ENCODE peak calls at places on chromosomes 11 and 22, in eight cellular contexts. E, L, S, W, J, X, G and T are unnamed samples. For H3K4me1, the result is how much of the 10 kb centered on the place peaks cover.

GRCh38 chr11:2579315-2580060 is 120.3 kb downstream of the KCNQ1OT1 start:
- DNase-seq in L (peak), G (peak), S (peak), W (no peak), E (no peak), X (no peak), J (peak), T (no peak)

GRCh38 chr22:22498267-22498666 is 10.3 kb downstream of the ZNF280B start:
- DNase-seq in L (no peak), E (no peak), S (no peak), X (no peak), W (no peak), J (no peak), G (no peak), T (no peak)

GRCh38 chr11:69173925-69174591 is 18.3 kb downstream of the SMIM38 start:
- DNase-seq in E (peak), L (no peak), W (no peak), X (no peak), G (no peak), S (no peak), J (no peak), T (no peak)

GRCh38 chr11:42951266-42951665 is 360.5 kb upstream of the API5 start:
- DNase-seq in L (no peak), G (no peak), J (no peak), W (no peak), S (no peak), E (no peak), X (no peak), T (no peak)

GRCh38 chr11:78731008-78731407 is 156.3 kb upstream of the NARS2 start:
- DNase-seq in G (no peak), S (no peak), W (no peak), E (no peak), J (no peak), X (no peak), L (no peak), T (no peak)

GRCh38 chr11:1629326-1630185 is at the start of gene KRTAP5-5:
- DNase-seq in X (no peak), S (no peak), J (no peak), E (no peak), G (no peak), L (no peak), W (no peak), T (no peak)

GRCh38 chr22:23225337-23225723 is 45.0 kb downstream of the BCR start:
- DNase-seq in L (no peak), X (no peak), G (no peak), S (no peak), E (no peak), J (no peak), W (no peak), T (no peak)

GRCh38 chr22:19603767-19604166 is 79.6 kb upstream of the CLDN5 start:
- DNase-seq in E (no peak), L (no peak), W (peak), J (no peak), G (no peak), X (no peak), S (no peak), T (no peak)

GRCh38 chr11:118916842-118917388 is 8.8 kb downstream of the BCL9L start:
- DNase-seq in W (peak), L (no peak), X (no peak), S (peak), E (peak), J (peak), G (peak), T (no peak)

GRCh38 chr11:132158091-132158490 is 787.7 kb downstream of the NTM start:
- DNase-seq in G (no peak), L (no peak), S (no peak), J (no peak), E (peak), X (no peak), W (no peak), T (no peak)

GRCh38 chr11:121237686-121238658 is 54.6 kb upstream of the SC5D start:
- DNase-seq in S (peak), G (no peak), L (no peak), W (no peak), J (no peak), E (peak), X (no peak), T (no peak)
- H3K4me1 ChIP-seq in S (under half), G (under half), L (under half), W (under half), J (under half), E (under half), X (under half), T (under half)

GRCh38 chr11:67371549-67372231 is 1.7 kb downstream of the CLCF1 start:
- DNase-seq in W (no peak), X (no peak), L (peak), E (peak), G (peak), S (peak), J (no peak), T (no peak)
- TF ChIP-seq POLR2A in W (no peak), X (no peak), L (no peak), E (no peak), G (no peak), S (no peak), J (no peak), T (no peak)

GRCh38 chr11:108927791-108928545 is 263.1 kb downstream of the DDX10 start:
- DNase-seq in E (peak), G (no peak), L (no peak), J (no peak), W (no peak), S (no peak), X (no peak), T (no peak)
- H3K4me1 ChIP-seq in E (under half), G (under half), L (under half), J (under half), W (under half), S (under half), X (under half), T (under half)

GRCh38 chr11:113874920-113875413 is 405 bp downstream of the USP28 start:
- DNase-seq in S (peak), E (peak), X (no peak), L (peak), W (no peak), J (no peak), G (no peak), T (no peak)
- TF ChIP-seq POLR2A in S (no peak), E (no peak), X (no peak), L (no peak), W (no peak), J (no peak), G (no peak), T (no peak)

GRCh38 chr11:76916712-76917111 is 56.0 kb downstream of the ACER3 start:
- DNase-seq in G (no peak), X (no peak), S (no peak), E (no peak), L (no peak), J (no peak), W (no peak), T (no peak)

GRCh38 chr11:76910620-76911414 is 50.1 kb downstream of the ACER3 start:
- DNase-seq in G (peak), X (peak), S (peak), E (no peak), W (no peak), L (no peak), J (peak), T (no peak)

DNA sequence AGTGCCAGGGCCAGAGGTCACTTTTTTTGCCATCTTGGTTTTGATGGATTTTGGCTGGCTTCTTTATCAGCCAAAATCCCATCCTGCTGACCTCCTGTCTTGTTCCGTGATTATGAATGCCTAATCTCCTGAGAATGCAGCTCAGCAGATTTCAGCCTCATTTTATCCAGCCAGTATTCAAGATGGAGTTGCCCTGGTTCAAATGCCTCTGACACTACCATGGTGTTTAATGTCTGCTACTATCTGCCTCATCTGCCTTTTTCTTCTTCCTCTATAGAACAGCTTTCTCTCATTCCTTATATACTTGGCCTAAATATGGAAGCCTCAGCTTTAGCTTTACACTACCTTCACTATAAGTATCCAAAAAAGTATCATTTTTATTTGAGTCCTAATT is 50.7 kb downstream of the ACER3 start:
- DNase-seq in X (no peak), E (no peak), W (no peak), G (no peak), S (no peak), J (no peak), L (no peak), T (no peak)
- H3K4me1 ChIP-seq in X (under half), E (under half), W (under half), G (under half), S (under half), J (under half), L (under half), T (under half)

GRCh38 chr22:42439821-42440674 is 7.8 kb upstream of the NFAM1 start:
- DNase-seq in L (no peak), X (peak), S (peak), G (no peak), E (peak), J (no peak), W (no peak), T (no peak)

GRCh38 chr22:42439021-42439420 is 6.8 kb upstream of the NFAM1 start:
- DNase-seq in E (no peak), W (no peak), X (no peak), G (no peak), J (no peak), L (no peak), S (no peak), T (no peak)

GRCh38 chr22:42437488-42438292 is 5.5 kb upstream of the NFAM1 start:
- DNase-seq in S (peak), J (peak), X (peak), E (peak), G (peak), L (peak), W (peak), T (no peak)

GRCh38 chr22:42436402-42436801 is 4.2 kb upstream of the NFAM1 start:
- DNase-seq in W (no peak), L (no peak), E (no peak), X (no peak), S (no peak), G (no peak), J (no peak), T (no peak)

DNA sequence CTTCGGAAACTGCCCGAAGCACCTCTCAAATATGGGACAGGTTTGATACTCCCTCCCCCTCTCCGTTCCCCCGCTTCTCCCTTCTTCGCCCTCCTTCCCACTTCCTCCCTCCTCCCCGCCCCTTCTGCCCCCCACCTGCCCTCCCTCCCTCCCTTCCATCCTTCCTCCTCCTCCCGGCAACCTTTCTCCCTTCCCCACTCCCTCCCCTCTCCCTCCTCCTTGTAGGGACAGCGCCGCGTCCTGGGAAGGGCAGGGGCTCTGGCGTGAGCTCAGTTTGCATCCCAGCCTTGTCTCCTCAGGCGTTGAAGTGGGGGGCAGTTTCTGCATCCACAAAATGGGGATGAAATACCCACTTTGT is 6.1 kb upstream of the NFAM1 start:
- DNase-seq in L (no peak), S (no peak), J (no peak), G (no peak), W (no peak), E (no peak), X (no peak), T (no peak)
- TF ChIP-seq POLR2A in L (no peak), S (no peak), J (no peak), G (no peak), W (no peak), E (no peak), X (no peak), T (no peak)

DNA sequence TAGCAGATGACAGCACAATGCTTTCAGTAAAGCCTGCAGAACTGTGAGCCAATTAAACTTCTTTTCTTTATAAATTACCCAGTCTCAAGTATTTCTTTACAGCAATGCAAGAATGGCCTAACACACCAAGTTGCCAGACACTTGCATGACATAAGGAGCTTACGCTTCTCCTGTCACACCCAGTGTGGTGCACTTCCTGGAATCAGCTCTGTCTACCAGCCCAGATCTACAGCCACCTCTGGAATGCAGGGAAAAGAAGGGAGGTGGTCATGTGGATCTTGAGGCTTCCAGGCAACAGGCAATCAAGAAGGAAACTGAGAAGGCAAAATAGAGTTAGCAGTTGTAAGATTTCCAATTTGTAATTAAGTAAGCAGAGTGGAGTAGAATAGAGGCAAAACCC is 37.4 kb upstream of the SESN3 start:
- DNase-seq in W (no peak), S (no peak), G (no peak), E (no peak), J (no peak), X (no peak), L (no peak), T (no peak)
- H3K4me1 ChIP-seq in W (under half), S (under half), G (under half), E (under half), J (under half), X (under half), L (under half), T (under half)

GRCh38 chr22:50530280-50530856 is 556 bp upstream of the TYMP start:
- DNase-seq in J (peak), X (peak), W (no peak), E (peak), G (peak), S (peak), L (peak), T (no peak)
- TF ChIP-seq POLR2A in J (peak), X (peak), W (no peak), E (no peak), G (peak), S (peak), L (peak), T (peak)

GRCh38 chr11:6608726-6609501 is 3.1 kb downstream of the TAF10 start:
- DNase-seq in L (peak), W (peak), S (peak), J (no peak), E (no peak), G (no peak), X (no peak), T (no peak)

GRCh38 chr11:6608011-6608410 is 4.0 kb downstream of the TAF10 start:
- DNase-seq in J (no peak), E (no peak), G (no peak), L (no peak), W (peak), X (no peak), S (peak), T (no peak)

GRCh38 chr11:6606471-6607189 is 3.1 kb downstream of the ILK start:
- DNase-seq in S (peak), J (peak), L (peak), W (peak), E (peak), G (peak), X (peak), T (no peak)

GRCh38 chr11:6609502-6610015 is 2.5 kb downstream of the TAF10 start:
- DNase-seq in S (peak), E (no peak), J (no peak), W (peak), X (no peak), G (no peak), L (peak), T (no peak)

DNA sequence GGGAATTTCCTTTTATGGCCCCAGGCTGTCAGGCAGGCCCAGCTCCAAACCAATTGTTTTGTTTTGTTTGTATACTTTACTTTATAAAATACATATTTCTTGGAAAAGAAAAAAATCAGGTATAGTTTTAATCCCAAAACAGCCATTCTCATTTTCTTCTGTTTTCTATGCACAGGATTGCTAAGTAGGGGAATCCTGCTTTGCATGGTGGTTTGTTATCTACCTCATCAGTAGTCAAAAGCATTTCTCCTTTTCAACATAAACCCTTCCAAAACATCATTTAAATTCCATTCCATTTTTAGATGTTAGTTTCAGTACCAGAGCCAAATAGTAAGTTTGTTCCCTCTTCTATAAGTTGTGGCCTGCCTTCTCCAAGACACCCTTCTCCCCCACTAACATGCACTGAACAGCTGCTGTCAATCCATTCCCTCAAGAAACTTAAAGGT is 3.6 kb downstream of the ILK start:
- DNase-seq in S (peak), W (no peak), E (no peak), J (no peak), L (no peak), G (no peak), X (no peak), T (no peak)
- H3K4me1 ChIP-seq in S (under half), W (under half), E (under half), J (half or more), L (under half), G (half or more), X (half or more), T (half or more)

GRCh38 chr11:57421805-57422204 is 5.1 kb downstream of the SLC43A3 start:
- DNase-seq in E (no peak), W (no peak), G (no peak), J (no peak), X (no peak), L (no peak), S (no peak), T (no peak)

GRCh38 chr11:57424137-57424801 is 2.7 kb downstream of the SLC43A3 start:
- DNase-seq in X (no peak), W (peak), E (no peak), J (no peak), S (no peak), G (no peak), L (no peak), T (no peak)

GRCh38 chr11:57421066-57421465 is 5.9 kb downstream of the SLC43A3 start:
- DNase-seq in X (no peak), J (no peak), L (no peak), S (no peak), G (no peak), W (no peak), E (no peak), T (no peak)

GRCh38 chr11:57424802-57425564 is 1.9 kb downstream of the SLC43A3 start:
- DNase-seq in W (peak), S (peak), X (peak), J (peak), L (peak), G (peak), E (peak), T (no peak)

DNA sequence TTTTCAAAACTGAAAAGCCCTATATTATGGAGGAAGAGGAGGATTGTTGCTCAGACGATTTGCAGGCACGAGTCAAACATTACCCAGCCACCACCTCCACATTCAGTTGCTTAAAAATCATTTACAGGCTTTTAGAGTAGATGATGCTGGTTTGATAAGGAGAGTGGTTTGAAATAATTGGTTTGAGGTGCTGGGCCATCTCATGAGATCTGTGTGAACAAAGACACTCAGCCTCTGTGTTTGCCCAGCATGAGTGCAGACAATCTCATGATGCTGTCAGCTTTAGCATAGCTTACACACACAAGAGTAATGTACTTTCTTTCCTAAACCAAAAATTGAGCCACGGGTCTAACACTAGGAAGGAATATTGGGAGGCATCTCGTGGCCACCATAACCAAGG is 4.3 kb downstream of the SLC43A3 start:
- DNase-seq in E (no peak), L (no peak), W (no peak), G (no peak), S (no peak), J (no peak), X (no peak), T (no peak)
- TF ChIP-seq POLR2A in E (no peak), L (no peak), W (no peak), G (no peak), S (no peak), J (no peak), X (no peak), T (no peak)